ENCODE peak calls at places on chromosome X, in six cellular contexts. N is lower lobe of right lung, A is fibroblast of pulmonary artery, D is dorsolateral prefrontal cortex, O is WERI-Rb-1, V is HFFc6. U is an unnamed sample.

GRCh38 chrX:134246282-134246681 is 9.3 kb downstream of the CCDC160 start:
- DNase-seq in N (no peak), D (no peak), A (no peak), O (no peak), V (no peak), U (no peak)

GRCh38 chrX:20067709-20068315 is 48.9 kb downstream of the MAP7D2 start:
- DNase-seq in A (peak; percentile 75), O (no peak), N (peak; percentile 71), V (peak; percentile 72), D (no peak), U (peak; percentile 75)

GRCh38 chrX:131783555-131784338 is 239.4 kb upstream of the STK26 start:
- DNase-seq in V (no peak), O (peak; percentile 77), N (no peak), D (peak; percentile 74), A (no peak), U (peak; percentile 83)

GRCh38 chrX:13903405-13903804 is 86.5 kb upstream of the GPM6B start:
- DNase-seq in D (no peak), O (no peak), A (peak; percentile 48), V (no peak), N (no peak), U (no peak)

GRCh38 chrX:18769812-18770573 is 62.5 kb downstream of the PPEF1 start:
- DNase-seq in V (no peak), D (no peak), A (peak; percentile 46), O (no peak), N (no peak), U (no peak)

GRCh38 chrX:11499076-11500044 is 166.4 kb downstream of the ARHGAP6 start:
- DNase-seq in D (no peak), N (no peak), O (no peak), A (peak; percentile 79), V (peak; percentile 43), U (peak; percentile 29)

GRCh38 chrX:13721819-13722527 is 12.4 kb downstream of the TRAPPC2 start:
- DNase-seq in V (no peak), D (no peak), N (no peak), O (no peak), A (peak; percentile 65), U (peak; percentile 25)

GRCh38 chrX:68299923-68300322 is 133.4 kb downstream of the OPHN1 start:
- DNase-seq in V (no peak), N (no peak), O (no peak), A (no peak), D (no peak), U (no peak)

GRCh38 chrX:132045456-132045855 is 22.4 kb downstream of the STK26 start:
- DNase-seq in V (no peak), D (no peak), N (no peak), O (no peak), A (no peak), U (no peak)

GRCh38 chrX:135489542-135489941 is 30.9 kb upstream of the INTS6L start:
- DNase-seq in A (no peak), O (no peak), N (no peak), D (no peak), V (no peak), U (no peak)

GRCh38 chrX:135480076-135480475 is 40.4 kb upstream of the INTS6L start:
- DNase-seq in A (no peak), N (no peak), D (no peak), V (no peak), O (no peak), U (no peak)

GRCh38 chrX:135481696-135482179 is 38.7 kb upstream of the INTS6L start:
- DNase-seq in D (no peak), V (no peak), A (no peak), O (no peak), N (no peak), U (no peak)

DNA sequence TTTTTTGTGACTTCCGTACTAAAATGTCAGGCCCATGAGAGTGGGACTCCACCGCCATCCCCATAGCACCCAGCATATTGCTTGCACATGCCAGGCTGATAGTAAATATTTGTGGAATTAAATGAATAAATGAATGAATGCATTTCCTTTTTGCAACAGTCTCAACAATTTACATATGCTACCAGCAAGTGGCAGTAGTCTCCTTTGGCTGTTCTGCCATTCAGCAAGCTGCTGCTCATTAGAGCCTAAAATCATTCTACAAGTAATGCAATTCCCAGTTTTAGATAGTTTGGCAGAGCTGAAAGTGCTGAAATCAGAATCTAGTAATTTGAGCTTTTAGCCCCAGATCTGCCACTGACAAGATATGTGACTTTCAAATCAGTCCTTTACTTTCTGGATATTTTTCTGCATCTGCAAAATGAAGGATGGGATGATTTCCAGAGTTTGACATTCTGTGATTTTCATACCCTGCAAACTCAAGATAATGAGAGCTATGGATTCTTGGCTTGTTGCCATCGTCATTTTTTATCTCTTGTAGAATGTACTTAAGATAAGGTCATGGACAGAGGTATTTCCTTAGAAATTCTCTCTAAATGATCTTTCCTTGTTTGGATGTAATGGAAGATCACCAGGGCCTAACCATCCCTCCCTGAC is 35.7 kb upstream of the INTS6L start:
- DNase-seq in V (peak; percentile 48), D (peak; percentile 11), O (no peak), N (no peak), A (peak; percentile 68), U (peak; percentile 33)
- TF ChIP-seq CTCF in V (peak; percentile 72), D (peak; percentile 52), O (peak; percentile 51), N (peak; percentile 53), A (peak; percentile 66), U (peak; percentile 66)

GRCh38 chrX:15988661-15989603 is 134.3 kb upstream of the AP1S2 start:
- DNase-seq in A (peak; percentile 83), V (peak; percentile 32), D (no peak), N (no peak), O (no peak), U (peak; percentile 63)
- TF ChIP-seq CTCF in A (no peak), V (no peak), D (no peak), N (no peak), O (no peak), U (no peak)

DNA sequence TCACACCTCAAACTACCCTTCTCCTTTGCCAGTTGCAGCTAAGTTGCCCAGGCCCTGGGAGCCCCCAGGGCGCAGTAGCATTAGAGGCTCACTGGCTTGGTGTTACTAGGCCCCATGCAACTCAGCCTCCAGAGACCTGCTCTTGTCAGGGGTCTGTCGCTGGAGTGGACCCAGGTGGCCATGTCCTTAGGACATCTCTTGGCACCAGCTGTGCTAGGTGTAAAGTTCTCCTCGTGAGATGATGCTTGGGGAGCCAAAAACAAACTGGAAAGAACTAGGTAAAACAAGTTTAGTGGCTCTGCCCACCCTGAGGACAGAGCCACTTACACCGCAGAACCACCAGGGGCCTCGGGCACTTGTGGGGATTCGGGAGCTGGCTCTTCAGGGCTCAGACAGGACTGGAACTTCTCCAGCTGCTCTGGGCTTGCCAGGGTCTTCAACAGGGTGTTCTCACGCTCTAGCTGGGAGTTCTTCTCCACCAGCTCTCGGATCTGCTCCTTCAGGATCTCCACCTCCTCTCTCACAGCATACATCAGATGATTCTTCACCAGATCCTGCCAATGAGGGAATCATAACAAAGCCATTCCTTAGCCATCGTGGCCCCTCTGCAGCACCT is 61.3 kb downstream of the TSC22D3 start:
- DNase-seq in V (no peak), A (peak; percentile 57), D (no peak), O (no peak), N (peak; percentile 54), U (no peak)
- TF ChIP-seq CTCF in V (peak; percentile 27), A (peak; percentile 15), D (no peak), O (no peak), N (peak; percentile 25), U (peak; percentile 42)

GRCh38 chrX:37302569-37302968 is 46.6 kb upstream of the PRRG1 start:
- DNase-seq in D (no peak), O (peak; percentile 23), V (peak; percentile 0), A (peak; percentile 70), N (no peak), U (peak; percentile 11)
- TF ChIP-seq CTCF in D (peak; percentile 41), O (peak; percentile 47), V (peak; percentile 47), A (peak; percentile 56), N (peak; percentile 26), U (peak; percentile 53)

GRCh38 chrX:153414838-153415552 is 3.7 kb downstream of the ZFP92 start:
- DNase-seq in D (no peak), V (no peak), O (no peak), A (peak; percentile 18), N (peak; percentile 47), U (no peak)
- TF ChIP-seq CTCF in D (no peak), V (no peak), O (no peak), A (no peak), N (no peak), U (no peak)

GRCh38 chrX:65647801-65648200 is 19.7 kb upstream of the MSN start:
- DNase-seq in N (no peak), V (no peak), O (no peak), A (no peak), D (no peak), U (no peak)

GRCh38 chrX:65643786-65644111 is 23.7 kb upstream of the MSN start:
- DNase-seq in O (no peak), N (no peak), A (no peak), D (no peak), V (no peak), U (no peak)

GRCh38 chrX:65644621-65645287 is 22.7 kb upstream of the MSN start:
- DNase-seq in D (no peak), O (no peak), A (peak; percentile 84), N (peak; percentile 78), V (peak; percentile 75), U (peak; percentile 61)

GRCh38 chrX:65637335-65637734 is 30.1 kb upstream of the MSN start:
- DNase-seq in V (no peak), A (no peak), O (no peak), N (no peak), D (no peak), U (no peak)

GRCh38 chrX:65643046-65643785 is 24.2 kb upstream of the MSN start:
- DNase-seq in O (no peak), V (peak; percentile 62), A (peak; percentile 47), N (no peak), D (no peak), U (no peak)
- TF ChIP-seq CTCF in O (no peak), V (no peak), A (no peak), N (no peak), D (no peak), U (no peak)

DNA sequence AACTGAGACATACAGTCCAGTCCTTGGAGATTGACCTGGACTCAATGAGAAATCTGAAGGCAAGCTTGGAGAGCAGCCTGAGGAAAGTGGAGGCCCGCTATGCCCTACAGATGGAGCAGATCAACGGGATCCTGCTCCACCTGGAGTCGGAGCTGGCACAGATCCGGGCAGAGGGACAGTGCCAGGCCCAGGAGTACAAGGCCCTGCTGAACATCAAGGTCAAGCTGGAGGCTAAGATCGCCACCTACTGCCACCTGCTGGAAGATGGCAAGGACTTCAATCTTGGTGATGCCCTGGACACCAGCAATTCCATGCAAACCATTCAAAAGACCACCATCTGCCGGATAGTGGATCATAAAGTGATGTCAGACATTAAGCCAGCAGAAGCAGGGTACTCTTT is 20.4 kb upstream of the FRMPD3 start:
- DNase-seq in A (peak; percentile 42), N (no peak), O (peak; percentile 53), V (peak; percentile 14), D (no peak), U (no peak)
- TF ChIP-seq CTCF in A (peak; percentile 34), N (peak; percentile 30), O (peak; percentile 65), V (peak; percentile 65), D (no peak), U (peak; percentile 54)